ENCODE peak calls at places on chromosomes 12 and 14, in four cellular contexts. K is CD8-positive, alpha-beta T cell; V is keratinocyte; Z is sigmoid colon. M is an unnamed sample.

GRCh38 chr14:78498062-78498595 is 328.0 kb downstream of the NRXN3 start:
- DNase-seq in K (no peak), V (no peak), Z (no peak), M (no peak)

GRCh38 chr12:47249719-47250506 is 170.2 kb upstream of the AMIGO2 start:
- DNase-seq in K (no peak), V (no peak), Z (no peak), M (no peak)

GRCh38 chr12:91577586-91578539 is 395.2 kb upstream of the DCN start:
- DNase-seq in K (no peak), V (no peak), Z (no peak), M (no peak)

GRCh38 chr12:55926738-55927587 is 731 bp downstream of the PYM1 start:
- DNase-seq in K (peak; percentile 87), V (peak; percentile 71), Z (peak; percentile 94), M (peak; percentile 83)

GRCh38 chr12:119956047-119956446 is 33.0 kb upstream of the BICDL1 start:
- DNase-seq in K (no peak), V (no peak), Z (no peak), M (no peak)

GRCh38 chr12:44317651-44318126 is 481.8 kb downstream of the TMEM117 start:
- DNase-seq in K (no peak), V (no peak), Z (no peak), M (no peak)

GRCh38 chr14:74501691-74502090 is 8.1 kb downstream of the ISCA2 start:
- DNase-seq in K (no peak), V (no peak), Z (no peak), M (peak; percentile 7)

GRCh38 chr14:103530390-103530789 is 1.4 kb downstream of the TRMT61A start:
- DNase-seq in K (no peak), V (no peak), Z (peak; percentile 68), M (no peak)

GRCh38 chr14:41482861-41483260 is 123.8 kb upstream of the LRFN5 start:
- DNase-seq in K (no peak), V (no peak), Z (no peak), M (no peak)

GRCh38 chr14:87405563-87405962 is 587.4 kb downstream of the GALC start:
- DNase-seq in K (no peak), V (no peak), Z (no peak), M (no peak)

GRCh38 chr14:75467763-75468162 is 39.9 kb downstream of the JDP2 start:
- DNase-seq in K (no peak), V (no peak), Z (peak; percentile 65), M (no peak)

GRCh38 chr12:30013051-30013450 is 229.3 kb upstream of the TMTC1 start:
- DNase-seq in K (no peak), V (no peak), Z (no peak), M (no peak)

GRCh38 chr12:130956009-130956408 is 2.3 kb downstream of the ADGRD1 start:
- DNase-seq in K (no peak), V (no peak), Z (no peak), M (no peak)

GRCh38 chr14:54343276-54344121 is 53.3 kb upstream of the CDKN3 start:
- DNase-seq in K (no peak), V (no peak), Z (no peak), M (no peak)

GRCh38 chr14:100587763-100588411 is 670 bp upstream of the BEGAIN start:
- DNase-seq in K (no peak), V (no peak), Z (peak; percentile 50), M (no peak)

GRCh38 chr12:107337354-107338095 is 244.2 kb upstream of the CRY1 start:
- DNase-seq in K (no peak), V (no peak), Z (no peak), M (no peak)

GRCh38 chr14:52922059-52922458 is 28.8 kb downstream of the FERMT2 start:
- DNase-seq in K (no peak), V (no peak), Z (no peak), M (no peak)
- H3K4me1 ChIP-seq in K (peaks cover 25% of the 10 kb centered on the region), V (peaks cover 17% of the 10 kb centered on the region), Z (peaks cover 96% of the 10 kb centered on the region), M (peaks cover 38% of the 10 kb centered on the region)

GRCh38 chr14:88463318-88463717 is 77.9 kb downstream of the SPATA7 start:
- DNase-seq in K (no peak), V (no peak), Z (no peak), M (no peak)
- TF ChIP-seq CTCF in K (peak; percentile 40), V (peak; percentile 46), Z (no peak), M (peak; percentile 32)

DNA sequence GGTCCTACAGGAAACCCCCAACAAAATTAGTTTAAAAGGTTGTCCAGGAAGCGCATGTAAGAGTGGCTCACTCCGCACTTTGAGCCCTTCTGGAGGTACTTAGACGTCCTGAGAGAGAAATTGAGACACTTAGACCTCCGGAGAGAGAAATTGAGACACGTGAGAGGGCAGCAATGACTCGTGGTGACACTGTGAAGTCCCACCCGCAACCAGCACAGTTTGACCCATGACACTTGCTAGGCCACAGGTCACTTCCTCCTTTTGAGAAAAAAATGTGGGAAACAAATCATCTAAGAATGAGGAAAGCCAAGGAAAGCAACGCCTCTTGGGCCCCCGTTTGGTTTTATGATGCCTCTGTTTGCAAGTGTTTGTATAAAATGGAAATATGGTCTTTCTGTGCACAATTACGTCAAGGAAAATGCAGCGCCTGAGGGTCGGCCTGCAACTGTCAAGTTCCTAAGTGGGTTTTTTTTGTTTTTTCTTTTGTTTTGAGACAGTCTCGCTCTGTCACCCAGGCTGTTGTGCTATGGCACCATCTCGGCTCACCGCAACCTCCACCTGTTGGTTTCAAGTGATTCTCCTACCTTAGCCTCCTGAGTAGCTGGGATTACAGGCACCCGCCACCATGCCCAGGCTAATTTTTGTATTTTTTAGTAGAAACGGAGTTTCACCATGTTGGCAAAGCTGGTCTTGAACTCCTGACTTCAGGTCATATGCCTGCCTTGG is 13.6 kb upstream of the CDCA4 start:
- DNase-seq in K (no peak), V (no peak), Z (no peak), M (no peak)
- H3K27ac ChIP-seq in K (no peak overlapping the region), V (no peak overlapping the region), Z (no peak overlapping the region), M (no peak overlapping the region)

GRCh38 chr12:49564241-49565118 is 3.5 kb downstream of the MCRS1 start:
- DNase-seq in K (no peak), V (no peak), Z (no peak), M (no peak)

GRCh38 chr12:49566361-49566760 is 1.6 kb downstream of the MCRS1 start:
- DNase-seq in K (no peak), V (no peak), Z (no peak), M (no peak)

GRCh38 chr12:49565956-49566265 is 2.0 kb downstream of the MCRS1 start:
- DNase-seq in K (no peak), V (no peak), Z (no peak), M (no peak)

GRCh38 chr12:49567302-49567610 is 686 bp downstream of the MCRS1 start:
- DNase-seq in K (no peak), V (no peak), Z (no peak), M (no peak)

DNA sequence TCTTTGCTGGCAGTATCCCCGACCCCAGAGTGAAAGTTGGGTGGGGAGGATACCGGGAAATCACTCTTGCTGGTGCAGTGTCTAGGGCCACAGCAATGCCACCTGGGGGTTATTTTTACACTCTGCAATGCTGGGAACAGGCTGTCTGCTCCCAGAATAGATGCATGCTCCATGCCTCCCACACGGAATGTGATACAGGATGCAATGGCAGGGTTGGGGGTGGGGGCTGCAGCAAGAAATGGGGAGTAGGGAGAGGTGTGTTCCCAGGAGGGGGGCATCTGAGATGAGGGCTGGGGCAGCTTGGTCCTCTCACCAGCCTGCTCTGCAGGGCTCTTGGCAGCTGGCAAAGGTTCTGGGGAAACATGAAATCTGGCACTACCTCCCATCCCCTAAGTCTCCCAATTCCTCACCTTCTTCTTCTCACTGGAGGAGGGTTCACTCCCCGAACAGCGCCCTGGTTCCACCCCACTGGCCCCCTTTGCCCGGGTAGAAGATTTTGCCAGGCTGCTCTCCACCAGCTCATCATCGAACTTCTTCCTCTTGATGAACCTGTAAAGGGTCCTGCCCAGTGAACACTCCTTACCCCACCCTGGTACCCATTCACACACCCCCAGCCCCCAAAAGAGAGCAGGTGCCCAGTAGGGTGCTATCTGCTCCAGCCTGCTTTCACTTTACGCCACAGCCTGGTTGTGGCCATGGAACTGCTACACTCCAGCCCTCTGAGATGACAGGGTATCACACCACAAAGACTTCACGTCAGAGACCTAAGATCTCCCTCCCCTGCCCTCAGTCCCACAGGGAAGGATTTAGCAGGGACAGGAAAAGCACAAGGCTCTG is 2.6 kb downstream of the MCRS1 start:
- DNase-seq in K (no peak), V (no peak), Z (no peak), M (no peak)
- H3K4me1 ChIP-seq in K (peaks cover 50% of the 10 kb centered on the region), V (peaks cover 10% of the 10 kb centered on the region), Z (peaks cover 35% of the 10 kb centered on the region), M (peaks cover 9% of the 10 kb centered on the region)

GRCh38 chr12:32448581-32448980 is 49.2 kb downstream of the FGD4 start:
- DNase-seq in K (no peak), V (no peak), Z (no peak), M (no peak)
- TF ChIP-seq CTCF in K (no peak), V (peak; percentile 4), Z (no peak), M (no peak)

DNA sequence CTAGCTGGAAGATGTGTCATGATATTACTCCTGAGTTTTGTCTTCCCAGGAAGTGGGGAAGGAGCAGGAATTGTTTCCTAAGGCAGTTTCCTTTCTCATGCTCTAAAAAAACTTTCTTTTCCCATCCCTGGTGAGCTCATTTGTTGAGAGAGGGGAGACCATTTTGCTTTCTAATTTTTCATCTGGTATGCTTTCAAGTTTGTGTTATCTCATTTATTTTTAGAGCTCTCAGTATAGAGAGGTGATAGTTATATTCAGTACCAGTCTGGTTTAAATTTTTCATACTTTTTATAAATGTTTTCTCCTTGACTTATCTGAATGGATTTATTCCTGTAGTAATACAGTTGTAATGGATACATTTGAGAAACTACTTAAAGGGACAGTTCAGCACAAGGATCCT is 79.6 kb downstream of the FBXW8 start:
- DNase-seq in K (no peak), V (no peak), Z (no peak), M (no peak)
- H3K27ac ChIP-seq in K (no peak overlapping the region), V (no peak overlapping the region), Z (no peak overlapping the region), M (no peak overlapping the region)

GRCh38 chr14:61601923-61602732 is 93.2 kb upstream of the HIF1A start:
- DNase-seq in K (no peak), V (no peak), Z (no peak), M (no peak)
- H3K4me1 ChIP-seq in K (peaks cover 10% of the 10 kb centered on the region), V (no peaks in the 10 kb centered on the region), Z (no peaks in the 10 kb centered on the region), M (no peaks in the 10 kb centered on the region)

M was measured in adrenal gland.